ENCODE peak calls at places on chromosomes 16 and 17, in seven cellular contexts. One of them, this sample, is unnamed.

GRCh38 chr16:17237350-17237944 is 233.3 kb downstream of the XYLT1 start:
- DNase-seq in activated CD4-positive, alpha-beta T cell treated with anti-CD3 and anti-CD28 coated beads, Interleukin-2, amount 10 ng/mL, durations not matched to agents 7 days and 5 days: peak; percentile 10
- DNase-seq in IMR-90: no peak
- DNase-seq in Peyer's patch: no peak
- DNase-seq in kidney glomerular epithelial cell: no peak
- DNase-seq in EH: no peak
- DNase-seq in lower leg skin: no peak
- DNase-seq in this sample: no peak

GRCh38 chr16:24689128-24689527 is 40.3 kb upstream of the TNRC6A start:
- DNase-seq in activated CD4-positive, alpha-beta T cell treated with anti-CD3 and anti-CD28 coated beads, Interleukin-2, amount 10 ng/mL, durations not matched to agents 7 days and 5 days: no peak
- DNase-seq in IMR-90: peak; percentile 48
- DNase-seq in Peyer's patch: no peak
- DNase-seq in kidney glomerular epithelial cell: peak; percentile 29
- DNase-seq in EH: peak; percentile 69
- DNase-seq in lower leg skin: no peak
- DNase-seq in this sample: peak; percentile 20

GRCh38 chr17:64635647-64636305 is 26.3 kb downstream of the SMURF2 start:
- DNase-seq in activated CD4-positive, alpha-beta T cell treated with anti-CD3 and anti-CD28 coated beads, Interleukin-2, amount 10 ng/mL, durations not matched to agents 7 days and 5 days: no peak
- DNase-seq in IMR-90: peak; percentile 88
- DNase-seq in Peyer's patch: no peak
- DNase-seq in kidney glomerular epithelial cell: no peak
- DNase-seq in EH: peak; percentile 94
- DNase-seq in lower leg skin: no peak
- DNase-seq in this sample: no peak

GRCh38 chr17:37025847-37026533 is 77.2 kb downstream of the AATF start:
- DNase-seq in activated CD4-positive, alpha-beta T cell treated with anti-CD3 and anti-CD28 coated beads, Interleukin-2, amount 10 ng/mL, durations not matched to agents 7 days and 5 days: peak; percentile 24
- DNase-seq in IMR-90: no peak
- DNase-seq in Peyer's patch: no peak
- DNase-seq in kidney glomerular epithelial cell: no peak
- DNase-seq in EH: no peak
- DNase-seq in lower leg skin: no peak
- DNase-seq in this sample: no peak

GRCh38 chr17:29060475-29060874 is 17.5 kb downstream of the PIPOX start:
- DNase-seq in activated CD4-positive, alpha-beta T cell treated with anti-CD3 and anti-CD28 coated beads, Interleukin-2, amount 10 ng/mL, durations not matched to agents 7 days and 5 days: no peak
- DNase-seq in IMR-90: no peak
- DNase-seq in Peyer's patch: no peak
- DNase-seq in kidney glomerular epithelial cell: no peak
- DNase-seq in EH: no peak
- DNase-seq in lower leg skin: no peak
- DNase-seq in this sample: no peak

GRCh38 chr17:32746698-32747097 is 130.2 kb downstream of the MYO1D start:
- DNase-seq in activated CD4-positive, alpha-beta T cell treated with anti-CD3 and anti-CD28 coated beads, Interleukin-2, amount 10 ng/mL, durations not matched to agents 7 days and 5 days: no peak
- DNase-seq in IMR-90: peak; percentile 45
- DNase-seq in Peyer's patch: no peak
- DNase-seq in kidney glomerular epithelial cell: no peak
- DNase-seq in EH: peak; percentile 39
- DNase-seq in lower leg skin: no peak
- DNase-seq in this sample: no peak

GRCh38 chr16:72467157-72467759 is 295.3 kb upstream of the PMFBP1 start:
- DNase-seq in activated CD4-positive, alpha-beta T cell treated with anti-CD3 and anti-CD28 coated beads, Interleukin-2, amount 10 ng/mL, durations not matched to agents 7 days and 5 days: no peak
- DNase-seq in IMR-90: peak; percentile 60
- DNase-seq in Peyer's patch: no peak
- DNase-seq in kidney glomerular epithelial cell: peak; percentile 51
- DNase-seq in EH: peak; percentile 60
- DNase-seq in lower leg skin: no peak
- DNase-seq in this sample: peak; percentile 46

GRCh38 chr16:12754824-12755543 is 48.7 kb downstream of the CPPED1 start:
- DNase-seq in activated CD4-positive, alpha-beta T cell treated with anti-CD3 and anti-CD28 coated beads, Interleukin-2, amount 10 ng/mL, durations not matched to agents 7 days and 5 days: no peak
- DNase-seq in IMR-90: no peak
- DNase-seq in Peyer's patch: no peak
- DNase-seq in kidney glomerular epithelial cell: no peak
- DNase-seq in EH: peak; percentile 74
- DNase-seq in lower leg skin: no peak
- DNase-seq in this sample: no peak

GRCh38 chr16:17396762-17397498 is 73.8 kb downstream of the XYLT1 start:
- DNase-seq in activated CD4-positive, alpha-beta T cell treated with anti-CD3 and anti-CD28 coated beads, Interleukin-2, amount 10 ng/mL, durations not matched to agents 7 days and 5 days: peak; percentile 13
- DNase-seq in IMR-90: peak; percentile 52
- DNase-seq in Peyer's patch: peak; percentile 76
- DNase-seq in kidney glomerular epithelial cell: no peak
- DNase-seq in EH: peak; percentile 64
- DNase-seq in lower leg skin: peak; percentile 29
- DNase-seq in this sample: no peak

GRCh38 chr17:58666858-58667267 is 25.0 kb downstream of the TEX14 start:
- DNase-seq in activated CD4-positive, alpha-beta T cell treated with anti-CD3 and anti-CD28 coated beads, Interleukin-2, amount 10 ng/mL, durations not matched to agents 7 days and 5 days: peak; percentile 44
- DNase-seq in IMR-90: peak; percentile 79
- DNase-seq in Peyer's patch: peak; percentile 88
- DNase-seq in kidney glomerular epithelial cell: no peak
- DNase-seq in EH: peak; percentile 29
- DNase-seq in lower leg skin: peak; percentile 59
- DNase-seq in this sample: no peak

GRCh38 chr17:2421315-2422147 is 20.7 kb upstream of the MNT start:
- DNase-seq in activated CD4-positive, alpha-beta T cell treated with anti-CD3 and anti-CD28 coated beads, Interleukin-2, amount 10 ng/mL, durations not matched to agents 7 days and 5 days: no peak
- DNase-seq in IMR-90: peak; percentile 50
- DNase-seq in Peyer's patch: no peak
- DNase-seq in kidney glomerular epithelial cell: no peak
- DNase-seq in EH: no peak
- DNase-seq in lower leg skin: no peak
- DNase-seq in this sample: peak; percentile 16

GRCh38 chr17:66605561-66605960 is 229.4 kb upstream of the CACNG5 start:
- DNase-seq in activated CD4-positive, alpha-beta T cell treated with anti-CD3 and anti-CD28 coated beads, Interleukin-2, amount 10 ng/mL, durations not matched to agents 7 days and 5 days: no peak
- DNase-seq in IMR-90: no peak
- DNase-seq in Peyer's patch: no peak
- DNase-seq in kidney glomerular epithelial cell: no peak
- DNase-seq in EH: peak; percentile 26
- DNase-seq in lower leg skin: no peak
- DNase-seq in this sample: no peak

GRCh38 chr16:72536673-72537435 is 364.9 kb upstream of the PMFBP1 start:
- DNase-seq in activated CD4-positive, alpha-beta T cell treated with anti-CD3 and anti-CD28 coated beads, Interleukin-2, amount 10 ng/mL, durations not matched to agents 7 days and 5 days: no peak
- DNase-seq in IMR-90: peak; percentile 54
- DNase-seq in Peyer's patch: no peak
- DNase-seq in kidney glomerular epithelial cell: no peak
- DNase-seq in EH: peak; percentile 72
- DNase-seq in lower leg skin: no peak
- DNase-seq in this sample: no peak

GRCh38 chr17:63293310-63293709 is 152.8 kb downstream of the CYB561 start:
- DNase-seq in activated CD4-positive, alpha-beta T cell treated with anti-CD3 and anti-CD28 coated beads, Interleukin-2, amount 10 ng/mL, durations not matched to agents 7 days and 5 days: no peak
- DNase-seq in IMR-90: peak; percentile 72
- DNase-seq in Peyer's patch: no peak
- DNase-seq in kidney glomerular epithelial cell: peak; percentile 20
- DNase-seq in EH: peak; percentile 85
- DNase-seq in lower leg skin: no peak
- DNase-seq in this sample: no peak

GRCh38 chr17:44782349-44782850 is 23.6 kb downstream of the ADAM11 start:
- DNase-seq in activated CD4-positive, alpha-beta T cell treated with anti-CD3 and anti-CD28 coated beads, Interleukin-2, amount 10 ng/mL, durations not matched to agents 7 days and 5 days: no peak
- DNase-seq in IMR-90: no peak
- DNase-seq in Peyer's patch: no peak
- DNase-seq in kidney glomerular epithelial cell: no peak
- DNase-seq in EH: no peak
- DNase-seq in lower leg skin: no peak
- DNase-seq in this sample: no peak

GRCh38 chr16:26816266-26816665 is 250.5 kb upstream of the C16orf82 start:
- DNase-seq in activated CD4-positive, alpha-beta T cell treated with anti-CD3 and anti-CD28 coated beads, Interleukin-2, amount 10 ng/mL, durations not matched to agents 7 days and 5 days: no peak
- DNase-seq in IMR-90: no peak
- DNase-seq in Peyer's patch: no peak
- DNase-seq in kidney glomerular epithelial cell: no peak
- DNase-seq in EH: no peak
- DNase-seq in lower leg skin: no peak
- DNase-seq in this sample: no peak

GRCh38 chr16:54482892-54483574 is 196.4 kb upstream of the IRX3 start:
- DNase-seq in activated CD4-positive, alpha-beta T cell treated with anti-CD3 and anti-CD28 coated beads, Interleukin-2, amount 10 ng/mL, durations not matched to agents 7 days and 5 days: no peak
- DNase-seq in IMR-90: no peak
- DNase-seq in Peyer's patch: no peak
- DNase-seq in kidney glomerular epithelial cell: no peak
- DNase-seq in EH: no peak
- DNase-seq in lower leg skin: no peak
- DNase-seq in this sample: no peak

GRCh38 chr17:78645421-78646295 is 68.5 kb upstream of the DNAH17 start:
- DNase-seq in activated CD4-positive, alpha-beta T cell treated with anti-CD3 and anti-CD28 coated beads, Interleukin-2, amount 10 ng/mL, durations not matched to agents 7 days and 5 days: peak; percentile 62
- DNase-seq in IMR-90: peak; percentile 34
- DNase-seq in Peyer's patch: peak; percentile 90
- DNase-seq in kidney glomerular epithelial cell: no peak
- DNase-seq in EH: peak; percentile 48
- DNase-seq in lower leg skin: peak; percentile 68
- DNase-seq in this sample: peak; percentile 77

GRCh38 chr17:32277284-32277683 is 11.7 kb downstream of the RHBDL3 start:
- DNase-seq in activated CD4-positive, alpha-beta T cell treated with anti-CD3 and anti-CD28 coated beads, Interleukin-2, amount 10 ng/mL, durations not matched to agents 7 days and 5 days: no peak
- DNase-seq in IMR-90: peak; percentile 61
- DNase-seq in Peyer's patch: no peak
- DNase-seq in kidney glomerular epithelial cell: no peak
- DNase-seq in EH: peak; percentile 50
- DNase-seq in lower leg skin: no peak
- DNase-seq in this sample: no peak

GRCh38 chr16:80852261-80852872 is 48.0 kb upstream of the CDYL2 start:
- DNase-seq in activated CD4-positive, alpha-beta T cell treated with anti-CD3 and anti-CD28 coated beads, Interleukin-2, amount 10 ng/mL, durations not matched to agents 7 days and 5 days: peak; percentile 31
- DNase-seq in IMR-90: peak; percentile 28
- DNase-seq in Peyer's patch: peak; percentile 49
- DNase-seq in kidney glomerular epithelial cell: no peak
- DNase-seq in EH: peak; percentile 33
- DNase-seq in lower leg skin: no peak
- DNase-seq in this sample: peak; percentile 31

GRCh38 chr17:59027750-59028149 is 78.9 kb downstream of the TRIM37 start:
- DNase-seq in activated CD4-positive, alpha-beta T cell treated with anti-CD3 and anti-CD28 coated beads, Interleukin-2, amount 10 ng/mL, durations not matched to agents 7 days and 5 days: no peak
- DNase-seq in IMR-90: no peak
- DNase-seq in Peyer's patch: no peak
- DNase-seq in kidney glomerular epithelial cell: no peak
- DNase-seq in EH: no peak
- DNase-seq in lower leg skin: no peak
- DNase-seq in this sample: no peak

GRCh38 chr16:30434852-30435251 is 5.0 kb upstream of the DCTPP1 start:
- DNase-seq in activated CD4-positive, alpha-beta T cell treated with anti-CD3 and anti-CD28 coated beads, Interleukin-2, amount 10 ng/mL, durations not matched to agents 7 days and 5 days: no peak
- DNase-seq in IMR-90: no peak
- DNase-seq in Peyer's patch: no peak
- DNase-seq in kidney glomerular epithelial cell: no peak
- DNase-seq in EH: no peak
- DNase-seq in lower leg skin: no peak
- DNase-seq in this sample: no peak

GRCh38 chr16:57123969-57124674 is 31.7 kb downstream of the CPNE2 start:
- DNase-seq in activated CD4-positive, alpha-beta T cell treated with anti-CD3 and anti-CD28 coated beads, Interleukin-2, amount 10 ng/mL, durations not matched to agents 7 days and 5 days: no peak
- DNase-seq in IMR-90: no peak
- DNase-seq in Peyer's patch: no peak
- DNase-seq in kidney glomerular epithelial cell: no peak
- DNase-seq in EH: no peak
- DNase-seq in lower leg skin: no peak
- DNase-seq in this sample: no peak

GRCh38 chr17:57600092-57600491 is 145.0 kb downstream of the CCDC182 start:
- DNase-seq in activated CD4-positive, alpha-beta T cell treated with anti-CD3 and anti-CD28 coated beads, Interleukin-2, amount 10 ng/mL, durations not matched to agents 7 days and 5 days: peak; percentile 72
- DNase-seq in IMR-90: no peak
- DNase-seq in Peyer's patch: no peak
- DNase-seq in kidney glomerular epithelial cell: no peak
- DNase-seq in EH: peak; percentile 47
- DNase-seq in lower leg skin: no peak
- DNase-seq in this sample: peak; percentile 28

GRCh38 chr16:81796585-81797346 is 17.7 kb downstream of the PLCG2 start:
- DNase-seq in activated CD4-positive, alpha-beta T cell treated with anti-CD3 and anti-CD28 coated beads, Interleukin-2, amount 10 ng/mL, durations not matched to agents 7 days and 5 days: no peak
- DNase-seq in IMR-90: no peak
- DNase-seq in Peyer's patch: no peak
- DNase-seq in kidney glomerular epithelial cell: no peak
- DNase-seq in EH: no peak
- DNase-seq in lower leg skin: no peak
- DNase-seq in this sample: no peak

GRCh38 chr17:1898872-1899271 is 69.1 kb downstream of the RPA1 start:
- DNase-seq in activated CD4-positive, alpha-beta T cell treated with anti-CD3 and anti-CD28 coated beads, Interleukin-2, amount 10 ng/mL, durations not matched to agents 7 days and 5 days: no peak
- DNase-seq in IMR-90: no peak
- DNase-seq in Peyer's patch: no peak
- DNase-seq in kidney glomerular epithelial cell: no peak
- DNase-seq in EH: no peak
- DNase-seq in lower leg skin: no peak
- DNase-seq in this sample: no peak

GRCh38 chr16:68283840-68284595 is 19.7 kb downstream of the SLC7A6 start:
- DNase-seq in activated CD4-positive, alpha-beta T cell treated with anti-CD3 and anti-CD28 coated beads, Interleukin-2, amount 10 ng/mL, durations not matched to agents 7 days and 5 days: peak; percentile 22
- DNase-seq in IMR-90: no peak
- DNase-seq in Peyer's patch: peak; percentile 65
- DNase-seq in kidney glomerular epithelial cell: no peak
- DNase-seq in EH: no peak
- DNase-seq in lower leg skin: peak; percentile 73
- DNase-seq in this sample: peak; percentile 65

GRCh38 chr16:75938818-75939217 is 212.5 kb upstream of the CPHXL start:
- DNase-seq in activated CD4-positive, alpha-beta T cell treated with anti-CD3 and anti-CD28 coated beads, Interleukin-2, amount 10 ng/mL, durations not matched to agents 7 days and 5 days: no peak
- DNase-seq in IMR-90: peak; percentile 67
- DNase-seq in Peyer's patch: no peak
- DNase-seq in kidney glomerular epithelial cell: no peak
- DNase-seq in EH: no peak
- DNase-seq in lower leg skin: no peak
- DNase-seq in this sample: no peak

GRCh38 chr16:81740163-81740562 is 38.9 kb upstream of the PLCG2 start:
- DNase-seq in activated CD4-positive, alpha-beta T cell treated with anti-CD3 and anti-CD28 coated beads, Interleukin-2, amount 10 ng/mL, durations not matched to agents 7 days and 5 days: no peak
- DNase-seq in IMR-90: no peak
- DNase-seq in Peyer's patch: peak; percentile 75
- DNase-seq in kidney glomerular epithelial cell: no peak
- DNase-seq in EH: no peak
- DNase-seq in lower leg skin: no peak
- DNase-seq in this sample: peak; percentile 93

GRCh38 chr16:23403547-23403946 is 49.4 kb downstream of the COG7 start:
- DNase-seq in activated CD4-positive, alpha-beta T cell treated with anti-CD3 and anti-CD28 coated beads, Interleukin-2, amount 10 ng/mL, durations not matched to agents 7 days and 5 days: no peak
- DNase-seq in IMR-90: no peak
- DNase-seq in Peyer's patch: no peak
- DNase-seq in kidney glomerular epithelial cell: no peak
- DNase-seq in EH: no peak
- DNase-seq in lower leg skin: no peak
- DNase-seq in this sample: no peak

GRCh38 chr17:45367216-45367615 is 50.4 kb upstream of the MAP3K14 start:
- DNase-seq in activated CD4-positive, alpha-beta T cell treated with anti-CD3 and anti-CD28 coated beads, Interleukin-2, amount 10 ng/mL, durations not matched to agents 7 days and 5 days: no peak
- DNase-seq in IMR-90: no peak
- DNase-seq in Peyer's patch: peak; percentile 28
- DNase-seq in kidney glomerular epithelial cell: no peak
- DNase-seq in EH: no peak
- DNase-seq in lower leg skin: no peak
- DNase-seq in this sample: no peak

GRCh38 chr17:57567278-57567677 is 177.8 kb downstream of the CCDC182 start:
- DNase-seq in activated CD4-positive, alpha-beta T cell treated with anti-CD3 and anti-CD28 coated beads, Interleukin-2, amount 10 ng/mL, durations not matched to agents 7 days and 5 days: no peak
- DNase-seq in IMR-90: no peak
- DNase-seq in Peyer's patch: no peak
- DNase-seq in kidney glomerular epithelial cell: no peak
- DNase-seq in EH: no peak
- DNase-seq in lower leg skin: no peak
- DNase-seq in this sample: no peak

GRCh38 chr16:49638696-49639629 is 216.9 kb downstream of the ZNF423 start:
- DNase-seq in activated CD4-positive, alpha-beta T cell treated with anti-CD3 and anti-CD28 coated beads, Interleukin-2, amount 10 ng/mL, durations not matched to agents 7 days and 5 days: no peak
- DNase-seq in IMR-90: peak; percentile 12
- DNase-seq in Peyer's patch: no peak
- DNase-seq in kidney glomerular epithelial cell: no peak
- DNase-seq in EH: no peak
- DNase-seq in lower leg skin: no peak
- DNase-seq in this sample: no peak

GRCh38 chr16:22614271-22614947 is 103.7 kb downstream of the NPIPB5 start:
- DNase-seq in activated CD4-positive, alpha-beta T cell treated with anti-CD3 and anti-CD28 coated beads, Interleukin-2, amount 10 ng/mL, durations not matched to agents 7 days and 5 days: no peak
- DNase-seq in IMR-90: no peak
- DNase-seq in Peyer's patch: peak; percentile 75
- DNase-seq in kidney glomerular epithelial cell: peak; percentile 5
- DNase-seq in EH: peak; percentile 46
- DNase-seq in lower leg skin: no peak
- DNase-seq in this sample: no peak

GRCh38 chr17:66619196-66619595 is 215.7 kb upstream of the CACNG5 start:
- DNase-seq in activated CD4-positive, alpha-beta T cell treated with anti-CD3 and anti-CD28 coated beads, Interleukin-2, amount 10 ng/mL, durations not matched to agents 7 days and 5 days: no peak
- DNase-seq in IMR-90: no peak
- DNase-seq in Peyer's patch: no peak
- DNase-seq in kidney glomerular epithelial cell: no peak
- DNase-seq in EH: no peak
- DNase-seq in lower leg skin: no peak
- DNase-seq in this sample: no peak

GRCh38 chr16:46932802-46933201 is 40.7 kb downstream of the DNAJA2 start:
- DNase-seq in activated CD4-positive, alpha-beta T cell treated with anti-CD3 and anti-CD28 coated beads, Interleukin-2, amount 10 ng/mL, durations not matched to agents 7 days and 5 days: no peak
- DNase-seq in IMR-90: no peak
- DNase-seq in Peyer's patch: peak; percentile 54
- DNase-seq in kidney glomerular epithelial cell: no peak
- DNase-seq in EH: no peak
- DNase-seq in lower leg skin: no peak
- DNase-seq in this sample: peak; percentile 83

GRCh38 chr16:12062343-12063003 is 85.9 kb downstream of the SNX29 start:
- DNase-seq in activated CD4-positive, alpha-beta T cell treated with anti-CD3 and anti-CD28 coated beads, Interleukin-2, amount 10 ng/mL, durations not matched to agents 7 days and 5 days: no peak
- DNase-seq in IMR-90: peak; percentile 72
- DNase-seq in Peyer's patch: peak; percentile 80
- DNase-seq in kidney glomerular epithelial cell: peak; percentile 42
- DNase-seq in EH: peak; percentile 96
- DNase-seq in lower leg skin: peak; percentile 95
- DNase-seq in this sample: no peak

GRCh38 chr17:38914741-38915638 is 10.4 kb upstream of the LASP1NB start:
- DNase-seq in activated CD4-positive, alpha-beta T cell treated with anti-CD3 and anti-CD28 coated beads, Interleukin-2, amount 10 ng/mL, durations not matched to agents 7 days and 5 days: no peak
- DNase-seq in IMR-90: no peak
- DNase-seq in Peyer's patch: peak; percentile 71
- DNase-seq in kidney glomerular epithelial cell: no peak
- DNase-seq in EH: no peak
- DNase-seq in lower leg skin: peak; percentile 12
- DNase-seq in this sample: no peak